ENCODE peak calls at places on chromosomes 4 and X, in seven cellular contexts. One of them, this sample, is unnamed.

GRCh38 chrX:48478806-48479205 is 2.8 kb downstream of the FTSJ1 start:
- DNase-seq in mucosa of descending colon: no peak
- DNase-seq in CD4-positive, alpha-beta memory T cell: no peak
- DNase-seq in fibroblast of mammary gland: no peak
- DNase-seq in fibroblast of pulmonary artery: no peak
- DNase-seq in naive thymus-derived CD4-positive, alpha-beta T cell: no peak
- DNase-seq in body of pancreas: no peak
- DNase-seq in this sample: no peak

GRCh38 chrX:47566841-47567240 is 5.8 kb downstream of the ARAF start:
- DNase-seq in mucosa of descending colon: no peak
- DNase-seq in CD4-positive, alpha-beta memory T cell: no peak
- DNase-seq in fibroblast of mammary gland: no peak
- DNase-seq in fibroblast of pulmonary artery: no peak
- DNase-seq in naive thymus-derived CD4-positive, alpha-beta T cell: no peak
- DNase-seq in body of pancreas: no peak
- DNase-seq in this sample: no peak

GRCh38 chr4:151287409-151287808 is 10.4 kb downstream of the PRSS48 start:
- DNase-seq in mucosa of descending colon: no peak
- DNase-seq in CD4-positive, alpha-beta memory T cell: no peak
- DNase-seq in fibroblast of mammary gland: no peak
- DNase-seq in fibroblast of pulmonary artery: no peak
- DNase-seq in naive thymus-derived CD4-positive, alpha-beta T cell: no peak
- DNase-seq in body of pancreas: no peak
- DNase-seq in this sample: no peak

GRCh38 chr4:52873191-52873590 is 11.1 kb downstream of the RASL11B start:
- DNase-seq in mucosa of descending colon: no peak
- DNase-seq in CD4-positive, alpha-beta memory T cell: no peak
- DNase-seq in fibroblast of mammary gland: no peak
- DNase-seq in fibroblast of pulmonary artery: no peak
- DNase-seq in naive thymus-derived CD4-positive, alpha-beta T cell: no peak
- DNase-seq in body of pancreas: peak; percentile 38
- DNase-seq in this sample: no peak

GRCh38 chr4:145003675-145004074 is 94.3 kb downstream of the ANAPC10 start:
- DNase-seq in mucosa of descending colon: no peak
- DNase-seq in CD4-positive, alpha-beta memory T cell: no peak
- DNase-seq in fibroblast of mammary gland: no peak
- DNase-seq in fibroblast of pulmonary artery: no peak
- DNase-seq in naive thymus-derived CD4-positive, alpha-beta T cell: no peak
- DNase-seq in body of pancreas: no peak
- DNase-seq in this sample: no peak

GRCh38 chr4:123444298-123444731 is 47.7 kb downstream of the SPRY1 start:
- DNase-seq in mucosa of descending colon: peak; percentile 59
- DNase-seq in CD4-positive, alpha-beta memory T cell: no peak
- DNase-seq in fibroblast of mammary gland: peak; percentile 29
- DNase-seq in fibroblast of pulmonary artery: peak; percentile 94
- DNase-seq in naive thymus-derived CD4-positive, alpha-beta T cell: peak; percentile 15
- DNase-seq in body of pancreas: peak; percentile 54
- DNase-seq in this sample: peak; percentile 78

GRCh38 chr4:98626350-98626749 is 32.1 kb downstream of the TSPAN5 start:
- DNase-seq in mucosa of descending colon: no peak
- DNase-seq in CD4-positive, alpha-beta memory T cell: no peak
- DNase-seq in fibroblast of mammary gland: peak; percentile 93
- DNase-seq in fibroblast of pulmonary artery: peak; percentile 90
- DNase-seq in naive thymus-derived CD4-positive, alpha-beta T cell: no peak
- DNase-seq in body of pancreas: no peak
- DNase-seq in this sample: peak; percentile 76

GRCh38 chrX:100745806-100746537 is 14.1 kb upstream of the SYTL4 start:
- DNase-seq in mucosa of descending colon: no peak
- DNase-seq in CD4-positive, alpha-beta memory T cell: no peak
- DNase-seq in fibroblast of mammary gland: peak; percentile 6
- DNase-seq in fibroblast of pulmonary artery: peak; percentile 28
- DNase-seq in naive thymus-derived CD4-positive, alpha-beta T cell: no peak
- DNase-seq in body of pancreas: no peak
- DNase-seq in this sample: peak; percentile 12

GRCh38 chrX:67582436-67582835 is 38.6 kb downstream of the AR start:
- DNase-seq in mucosa of descending colon: no peak
- DNase-seq in CD4-positive, alpha-beta memory T cell: no peak
- DNase-seq in fibroblast of mammary gland: peak; percentile 25
- DNase-seq in fibroblast of pulmonary artery: no peak
- DNase-seq in naive thymus-derived CD4-positive, alpha-beta T cell: no peak
- DNase-seq in body of pancreas: no peak
- DNase-seq in this sample: no peak

GRCh38 chrX:39896951-39897740 is 200.6 kb downstream of the BCOR start:
- DNase-seq in mucosa of descending colon: no peak
- DNase-seq in CD4-positive, alpha-beta memory T cell: no peak
- DNase-seq in fibroblast of mammary gland: peak; percentile 24
- DNase-seq in fibroblast of pulmonary artery: peak; percentile 69
- DNase-seq in naive thymus-derived CD4-positive, alpha-beta T cell: no peak
- DNase-seq in body of pancreas: peak; percentile 30
- DNase-seq in this sample: peak; percentile 68

GRCh38 chr4:76950052-76950845 is 697 bp downstream of the SEPTIN11 start:
- DNase-seq in mucosa of descending colon: peak; percentile 86
- DNase-seq in CD4-positive, alpha-beta memory T cell: peak; percentile 62
- DNase-seq in fibroblast of mammary gland: peak; percentile 48
- DNase-seq in fibroblast of pulmonary artery: peak; percentile 44
- DNase-seq in naive thymus-derived CD4-positive, alpha-beta T cell: peak; percentile 36
- DNase-seq in body of pancreas: peak; percentile 57
- DNase-seq in this sample: peak; percentile 61

GRCh38 chrX:25191403-25191802 is 175.6 kb upstream of the ARX start:
- DNase-seq in mucosa of descending colon: no peak
- DNase-seq in CD4-positive, alpha-beta memory T cell: no peak
- DNase-seq in fibroblast of mammary gland: no peak
- DNase-seq in fibroblast of pulmonary artery: no peak
- DNase-seq in naive thymus-derived CD4-positive, alpha-beta T cell: no peak
- DNase-seq in body of pancreas: no peak
- DNase-seq in this sample: no peak

GRCh38 chr4:87317527-87317926 is 5.2 kb downstream of the HSD17B13 start:
- DNase-seq in mucosa of descending colon: no peak
- DNase-seq in CD4-positive, alpha-beta memory T cell: no peak
- DNase-seq in fibroblast of mammary gland: peak; percentile 21
- DNase-seq in fibroblast of pulmonary artery: peak; percentile 39
- DNase-seq in naive thymus-derived CD4-positive, alpha-beta T cell: no peak
- DNase-seq in body of pancreas: peak; percentile 86
- DNase-seq in this sample: no peak

GRCh38 chrX:136814847-136815634 is 34.3 kb upstream of the ARHGEF6 start:
- DNase-seq in mucosa of descending colon: no peak
- DNase-seq in CD4-positive, alpha-beta memory T cell: no peak
- DNase-seq in fibroblast of mammary gland: no peak
- DNase-seq in fibroblast of pulmonary artery: no peak
- DNase-seq in naive thymus-derived CD4-positive, alpha-beta T cell: no peak
- DNase-seq in body of pancreas: no peak
- DNase-seq in this sample: no peak

GRCh38 chrX:153807976-153808375 is 13.5 kb downstream of the SSR4 start:
- DNase-seq in mucosa of descending colon: no peak
- DNase-seq in CD4-positive, alpha-beta memory T cell: no peak
- DNase-seq in fibroblast of mammary gland: no peak
- DNase-seq in fibroblast of pulmonary artery: no peak
- DNase-seq in naive thymus-derived CD4-positive, alpha-beta T cell: no peak
- DNase-seq in body of pancreas: no peak
- DNase-seq in this sample: no peak
- H3K4me3 ChIP-seq in mucosa of descending colon: no peak overlapping the region
- H3K4me3 ChIP-seq in CD4-positive, alpha-beta memory T cell: no peak overlapping the region
- H3K4me3 ChIP-seq in fibroblast of mammary gland: no peak overlapping the region
- H3K4me3 ChIP-seq in fibroblast of pulmonary artery: no peak overlapping the region
- H3K4me3 ChIP-seq in naive thymus-derived CD4-positive, alpha-beta T cell: no peak overlapping the region
- H3K4me3 ChIP-seq in body of pancreas: no peak overlapping the region
- H3K4me3 ChIP-seq in this sample: no peak overlapping the region

GRCh38 chr4:120816385-120816784 is 106.1 kb downstream of the PRDM5 start:
- DNase-seq in mucosa of descending colon: no peak
- DNase-seq in CD4-positive, alpha-beta memory T cell: no peak
- DNase-seq in fibroblast of mammary gland: no peak
- DNase-seq in fibroblast of pulmonary artery: no peak
- DNase-seq in naive thymus-derived CD4-positive, alpha-beta T cell: no peak
- DNase-seq in body of pancreas: no peak
- DNase-seq in this sample: no peak
- H3K4me3 ChIP-seq in mucosa of descending colon: no peak overlapping the region
- H3K4me3 ChIP-seq in CD4-positive, alpha-beta memory T cell: no peak overlapping the region
- H3K4me3 ChIP-seq in fibroblast of mammary gland: peak overlapping the region; percentile 30
- H3K4me3 ChIP-seq in fibroblast of pulmonary artery: no peak overlapping the region
- H3K4me3 ChIP-seq in naive thymus-derived CD4-positive, alpha-beta T cell: no peak overlapping the region
- H3K4me3 ChIP-seq in body of pancreas: no peak overlapping the region
- H3K4me3 ChIP-seq in this sample: no peak overlapping the region

GRCh38 chrX:24024819-24025740 is 1.9 kb downstream of the KLHL15 start:
- DNase-seq in mucosa of descending colon: peak; percentile 90
- DNase-seq in CD4-positive, alpha-beta memory T cell: peak; percentile 80
- DNase-seq in fibroblast of mammary gland: peak; percentile 87
- DNase-seq in fibroblast of pulmonary artery: peak; percentile 92
- DNase-seq in naive thymus-derived CD4-positive, alpha-beta T cell: peak; percentile 79
- DNase-seq in body of pancreas: peak; percentile 92
- DNase-seq in this sample: peak; percentile 91

GRCh38 chrX:24023538-24023937 is 3.4 kb downstream of the KLHL15 start:
- DNase-seq in mucosa of descending colon: no peak
- DNase-seq in CD4-positive, alpha-beta memory T cell: no peak
- DNase-seq in fibroblast of mammary gland: no peak
- DNase-seq in fibroblast of pulmonary artery: no peak
- DNase-seq in naive thymus-derived CD4-positive, alpha-beta T cell: no peak
- DNase-seq in body of pancreas: no peak
- DNase-seq in this sample: no peak

GRCh38 chrX:24026403-24026801 is 584 bp downstream of the KLHL15 start:
- DNase-seq in mucosa of descending colon: no peak
- DNase-seq in CD4-positive, alpha-beta memory T cell: no peak
- DNase-seq in fibroblast of mammary gland: peak; percentile 26
- DNase-seq in fibroblast of pulmonary artery: peak; percentile 20
- DNase-seq in naive thymus-derived CD4-positive, alpha-beta T cell: no peak
- DNase-seq in body of pancreas: no peak
- DNase-seq in this sample: peak; percentile 25

GRCh38 chrX:24025741-24026402 is 1.1 kb downstream of the KLHL15 start:
- DNase-seq in mucosa of descending colon: no peak
- DNase-seq in CD4-positive, alpha-beta memory T cell: peak; percentile 43
- DNase-seq in fibroblast of mammary gland: peak; percentile 87
- DNase-seq in fibroblast of pulmonary artery: peak; percentile 86
- DNase-seq in naive thymus-derived CD4-positive, alpha-beta T cell: no peak
- DNase-seq in body of pancreas: peak; percentile 41
- DNase-seq in this sample: peak; percentile 76

GRCh38 chrX:24023972-24024664 is 2.9 kb downstream of the KLHL15 start:
- DNase-seq in mucosa of descending colon: no peak
- DNase-seq in CD4-positive, alpha-beta memory T cell: no peak
- DNase-seq in fibroblast of mammary gland: peak; percentile 16
- DNase-seq in fibroblast of pulmonary artery: peak; percentile 26
- DNase-seq in naive thymus-derived CD4-positive, alpha-beta T cell: peak; percentile 25
- DNase-seq in body of pancreas: no peak
- DNase-seq in this sample: peak; percentile 37
- H3K4me3 ChIP-seq in mucosa of descending colon: peak overlapping the region; percentile 59
- H3K4me3 ChIP-seq in CD4-positive, alpha-beta memory T cell: peak overlapping the region; percentile 62
- H3K4me3 ChIP-seq in fibroblast of mammary gland: peak overlapping the region; percentile 75
- H3K4me3 ChIP-seq in fibroblast of pulmonary artery: peak overlapping the region; percentile 81
- H3K4me3 ChIP-seq in naive thymus-derived CD4-positive, alpha-beta T cell: peak overlapping the region; percentile 65
- H3K4me3 ChIP-seq in body of pancreas: peak overlapping the region; percentile 43
- H3K4me3 ChIP-seq in this sample: peak overlapping the region; percentile 82

DNA sequence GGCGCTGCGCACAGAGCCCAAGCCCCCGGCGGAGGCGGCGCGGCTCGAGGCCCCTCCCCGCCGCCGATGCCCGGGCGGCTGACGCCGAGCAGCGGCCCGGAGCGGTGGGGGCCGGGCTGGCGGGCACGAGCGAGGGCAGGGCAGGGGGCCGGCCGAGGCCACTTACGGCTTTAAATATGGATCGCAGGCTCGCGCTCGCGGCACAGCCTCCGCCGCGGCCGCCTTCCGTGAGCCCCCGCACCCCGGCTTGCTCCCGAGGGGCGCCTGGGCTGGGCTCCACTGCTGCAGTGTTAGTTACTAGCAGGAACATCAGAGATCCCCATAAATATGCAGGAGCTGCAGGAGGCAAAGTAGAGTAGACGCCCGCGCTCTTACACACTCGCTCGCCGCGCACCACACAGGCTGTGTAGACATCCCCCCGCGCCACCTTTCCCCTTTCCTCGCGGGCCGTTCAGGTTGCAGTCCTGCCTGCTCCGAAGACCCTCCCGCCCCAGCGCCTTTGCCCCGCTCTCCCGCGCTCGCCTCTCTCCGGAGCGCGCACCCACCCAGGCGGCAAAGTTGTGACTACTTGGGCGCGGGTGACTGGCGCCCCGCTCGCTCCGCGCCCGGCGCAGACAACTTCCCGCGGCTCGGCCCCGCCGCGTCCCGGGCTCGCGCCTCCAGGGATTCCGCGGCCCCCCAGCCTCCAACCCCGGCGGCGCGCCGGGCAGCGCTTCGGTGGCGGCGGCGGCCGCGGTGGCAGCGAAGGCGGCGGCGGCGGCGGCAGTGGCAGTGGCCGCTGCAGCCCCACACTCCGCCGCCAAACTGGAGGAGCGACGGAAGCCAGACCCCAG is 152.0 kb upstream of the SLC4A4 start:
- DNase-seq in mucosa of descending colon: peak; percentile 79
- DNase-seq in CD4-positive, alpha-beta memory T cell: no peak
- DNase-seq in fibroblast of mammary gland: no peak
- DNase-seq in fibroblast of pulmonary artery: no peak
- DNase-seq in naive thymus-derived CD4-positive, alpha-beta T cell: peak; percentile 8
- DNase-seq in body of pancreas: peak; percentile 44
- DNase-seq in this sample: peak; percentile 60
- H3K4me3 ChIP-seq in mucosa of descending colon: peak overlapping the region; percentile 53
- H3K4me3 ChIP-seq in CD4-positive, alpha-beta memory T cell: peak overlapping the region; percentile 53
- H3K4me3 ChIP-seq in fibroblast of mammary gland: peak overlapping the region; percentile 54
- H3K4me3 ChIP-seq in fibroblast of pulmonary artery: peak overlapping the region; percentile 65
- H3K4me3 ChIP-seq in naive thymus-derived CD4-positive, alpha-beta T cell: peak overlapping the region; percentile 43
- H3K4me3 ChIP-seq in body of pancreas: peak overlapping the region; percentile 57
- H3K4me3 ChIP-seq in this sample: peak overlapping the region; percentile 82